ENCODE peak calls at places on chromosomes 2 and 18, in four cellular contexts. S is K562, L is GM12878, N is HepG2. P is an unnamed sample.
A peak's percentile ranks its signal among the peaks of the same experiment; 100 is the strongest.

GRCh38 chr18:2967820-2968219 is 45.1 kb downstream of the LPIN2 start:
- DNase-seq in L (no peak), N (no peak), S (no peak), P (no peak)

GRCh38 chr18:13103366-13103765 is 112.2 kb downstream of the CEP192 start:
- DNase-seq in S (no peak), N (no peak), L (no peak), P (no peak)

GRCh38 chr2:132916219-132916618 is 246.2 kb upstream of the LYPD1 start:
- DNase-seq in S (no peak), L (no peak), N (no peak), P (no peak)

GRCh38 chr18:78129260-78129659 is 850.4 kb upstream of the SALL3 start:
- DNase-seq in S (no peak), L (no peak), N (no peak), P (no peak)

GRCh38 chr2:207337234-207338219 is 171.8 kb upstream of the KLF7 start:
- DNase-seq in S (peak; percentile 21), N (no peak), L (no peak), P (no peak)

GRCh38 chr2:232838406-232838874 is 31.6 kb upstream of the SNORC start:
- DNase-seq in L (peak; percentile 59), S (peak; percentile 20), N (peak; percentile 33), P (no peak)

GRCh38 chr2:20333738-20334137 is 16.9 kb downstream of the PUM2 start:
- DNase-seq in L (no peak), N (no peak), S (no peak), P (no peak)

GRCh38 chr2:44389895-44390294 is 28.1 kb downstream of the CAMKMT start:
- DNase-seq in S (no peak), N (no peak), L (no peak), P (no peak)

GRCh38 chr2:85133751-85134254 is 611 bp downstream of the TCF7L1 start:
- DNase-seq in N (no peak), L (no peak), S (no peak), P (no peak)

GRCh38 chr2:10135296-10136089 is 13.0 kb downstream of the RRM2 start:
- DNase-seq in N (no peak), S (peak; percentile 53), L (no peak), P (no peak)

GRCh38 chr2:127857494-127857818 is 499 bp downstream of the POLR2D start:
- DNase-seq in N (no peak), L (no peak), S (no peak), P (no peak)

GRCh38 chr18:74836296-74837139 is 238.8 kb downstream of the ZNF407 start:
- DNase-seq in L (no peak), S (no peak), N (peak; percentile 72), P (no peak)

GRCh38 chr2:148022351-148022750 is 1.5 kb downstream of the MBD5 start:
- DNase-seq in N (no peak), L (no peak), S (no peak), P (no peak)

GRCh38 chr2:174939046-174939445 is 66.1 kb downstream of the CHN1 start:
- DNase-seq in S (no peak), L (no peak), N (no peak), P (no peak)

GRCh38 chr18:59988098-59988706 is 88.4 kb downstream of the PMAIP1 start:
- DNase-seq in L (no peak), S (peak; percentile 21), N (peak; percentile 23), P (no peak)

GRCh38 chr18:50649821-50650220 is 89.9 kb downstream of the MAPK4 start:
- DNase-seq in N (no peak), L (no peak), S (no peak), P (no peak)

GRCh38 chr2:150477347-150477746 is 10.1 kb downstream of the RND3 start:
- DNase-seq in L (no peak), N (no peak), S (no peak), P (no peak)

GRCh38 chr2:234334146-234334545 is 162.7 kb downstream of the ARL4C start:
- DNase-seq in L (no peak), S (no peak), N (no peak), P (no peak)

GRCh38 chr18:13470555-13471494 is 252.3 kb downstream of the LDLRAD4 start:
- DNase-seq in S (no peak), N (peak; percentile 63), L (no peak), P (no peak)

GRCh38 chr2:218959141-218959731 is at the start of gene CDK5R2:
- DNase-seq in N (peak; percentile 69), L (peak; percentile 62), S (peak; percentile 98), P (peak; percentile 98)

GRCh38 chr18:46071894-46072867 is at the start of gene PSTPIP2:
- DNase-seq in L (no peak), S (peak; percentile 65), N (no peak), P (no peak)
- TF ChIP-seq BRCA1 in L (no peak), S (no peak), N (no peak), P (no peak)

DNA sequence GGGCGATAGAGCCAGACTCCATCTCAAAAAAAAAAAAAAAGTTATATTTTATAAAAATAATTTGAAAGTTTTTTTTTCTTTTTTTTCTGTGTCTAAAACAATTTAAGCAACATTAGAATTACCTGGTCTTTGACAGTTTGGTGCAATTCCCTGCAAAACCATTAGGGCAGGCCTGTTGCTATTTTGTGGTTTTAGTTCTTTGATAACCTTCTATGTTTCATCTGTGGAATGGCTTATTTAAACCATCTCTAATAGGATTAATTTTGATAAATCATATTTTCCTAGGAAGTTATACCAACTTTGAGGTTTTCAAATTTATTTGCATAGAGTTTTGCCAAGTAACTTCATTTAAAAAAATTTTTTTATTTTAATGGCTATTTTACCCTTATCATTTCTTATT is 141.2 kb upstream of the TWIST2 start:
- DNase-seq in N (no peak), L (no peak), S (no peak), P (no peak)
- TF ChIP-seq RFX5 in N (no peak), L (no peak), S (no peak), P (no peak)

GRCh38 chr18:8792688-8793316 is 87.4 kb downstream of the MTCL1 start:
- DNase-seq in L (no peak), S (no peak), N (peak; percentile 69), P (no peak)

GRCh38 chr18:8794133-8794986 is 89.0 kb downstream of the MTCL1 start:
- DNase-seq in S (no peak), L (no peak), N (peak; percentile 66), P (no peak)

GRCh38 chr18:8797206-8797605 is 91.8 kb downstream of the MTCL1 start:
- DNase-seq in S (no peak), L (no peak), N (peak; percentile 64), P (no peak)

GRCh38 chr18:8793445-8794132 is 88.2 kb downstream of the MTCL1 start:
- DNase-seq in N (no peak), S (no peak), L (no peak), P (no peak)

GRCh38 chr18:8795586-8795985 is 90.2 kb downstream of the MTCL1 start:
- DNase-seq in S (no peak), L (no peak), N (no peak), P (no peak)
- H3K9ac ChIP-seq in S (no peak overlapping the region), L (no peak overlapping the region), N (no peak overlapping the region), P (no peak overlapping the region)

DNA sequence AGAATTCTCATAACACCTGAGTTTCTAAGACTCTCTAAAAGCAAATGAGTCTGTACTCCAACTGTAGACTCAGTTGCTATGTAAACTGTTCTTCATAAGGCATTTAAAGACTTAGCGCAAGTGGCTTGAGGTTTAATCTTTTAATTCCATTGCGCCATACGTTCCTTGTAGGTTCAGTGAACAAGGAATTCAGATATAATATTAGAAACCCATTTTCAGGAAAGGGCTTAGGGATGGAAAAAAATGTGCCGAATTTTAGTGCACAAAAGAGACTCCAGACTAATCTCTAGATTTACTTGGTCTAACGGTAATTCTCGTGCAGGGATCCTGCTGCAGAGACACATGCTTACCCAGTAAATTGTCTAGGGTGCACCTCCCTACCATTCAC is 268.9 kb upstream of the TANK start:
- DNase-seq in N (no peak), L (no peak), S (no peak), P (no peak)
- TF ChIP-seq BRCA1 in N (no peak), L (no peak), S (no peak), P (no peak)

GRCh38 chr18:48663931-48664847 is 125.4 kb downstream of the CTIF start:
- DNase-seq in L (no peak), S (peak; percentile 70), N (peak; percentile 42), P (peak; percentile 99)

GRCh38 chr18:48661421-48661820 is 122.6 kb downstream of the CTIF start:
- DNase-seq in S (no peak), L (no peak), N (no peak), P (no peak)

GRCh38 chr18:48663096-48663930 is 124.5 kb downstream of the CTIF start:
- DNase-seq in N (no peak), S (no peak), L (no peak), P (no peak)

GRCh38 chr18:48660346-48661228 is 121.8 kb downstream of the CTIF start:
- DNase-seq in S (no peak), L (no peak), N (no peak), P (no peak)

DNA sequence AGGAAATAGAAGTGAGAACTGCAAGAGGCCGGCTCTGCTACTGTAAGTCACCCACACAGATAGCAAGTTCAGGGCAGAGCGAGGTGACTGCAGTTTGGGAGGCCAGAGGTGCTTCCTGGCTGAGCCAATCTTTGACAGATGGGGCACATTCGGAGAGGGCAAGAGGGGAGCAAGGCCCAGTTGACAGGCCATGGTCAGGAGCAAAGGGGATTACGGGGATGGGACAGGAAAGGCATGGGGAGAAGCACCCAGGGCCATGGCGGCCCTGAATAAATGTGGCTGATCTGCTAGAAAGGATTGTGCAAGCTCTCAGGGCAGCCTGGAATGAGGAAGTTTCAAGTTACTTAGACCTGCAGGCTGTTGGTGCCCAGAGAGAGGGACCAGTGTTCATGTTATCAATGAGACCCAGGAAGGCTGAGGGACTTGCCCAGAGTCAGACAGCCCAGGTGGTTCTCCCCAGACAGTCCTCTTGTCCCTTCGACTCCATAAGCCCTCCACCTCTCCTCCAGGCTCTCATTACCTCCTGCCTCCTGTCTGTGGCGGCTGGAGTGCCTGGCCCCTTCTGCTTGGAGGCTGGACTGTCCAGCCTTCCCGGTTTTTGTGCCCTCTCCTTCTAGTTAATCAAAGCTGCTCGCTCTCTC is 123.3 kb downstream of the CTIF start:
- DNase-seq in L (no peak), S (no peak), N (peak; percentile 70), P (no peak)
- TF ChIP-seq RFX5 in L (no peak), S (no peak), N (no peak), P (no peak)

GRCh38 chr2:42929985-42930581 is 137.7 kb upstream of the HAAO start:
- DNase-seq in L (no peak), S (no peak), N (peak; percentile 58), P (no peak)
- H3K9ac ChIP-seq in L (no peak overlapping the region), S (peak overlapping the region; percentile 15), N (peak overlapping the region; percentile 73), P (no peak overlapping the region)

P was measured in H1.